ENCODE peak calls at places on chromosome 4, in eight cellular contexts. T, Q, A, E, S, G, Y and W are unnamed samples.

GRCh38 chr4:141193516-141193915 is 27.2 kb upstream of the ZNF330 start:
- DNase-seq in T (no peak), Q (no peak), A (no peak), E (no peak), S (no peak), G (no peak), Y (no peak), W (no peak)

GRCh38 chr4:78250500-78250899 is 193.4 kb downstream of the FRAS1 start:
- DNase-seq in T (no peak), Q (no peak), A (no peak), E (no peak), S (no peak), G (no peak), Y (no peak), W (no peak)

GRCh38 chr4:141021397-141022194 is 111.7 kb downstream of the RNF150 start:
- DNase-seq in T (no peak), Q (no peak), A (no peak), E (no peak), S (no peak), G (no peak), Y (no peak), W (no peak)

GRCh38 chr4:54255881-54256280 is 26.8 kb downstream of the PDGFRA start:
- DNase-seq in T (no peak), Q (peak), A (peak), E (no peak), S (no peak), G (no peak), Y (no peak), W (no peak)

GRCh38 chr4:150976478-150977118 is 38.5 kb downstream of the LRBA start:
- DNase-seq in T (no peak), Q (no peak), A (no peak), E (no peak), S (no peak), G (no peak), Y (no peak), W (no peak)

GRCh38 chr4:19193274-19193962 is 1058.3 kb upstream of the SLIT2 start:
- DNase-seq in T (no peak), Q (no peak), A (no peak), E (no peak), S (no peak), G (no peak), Y (no peak), W (no peak)

GRCh38 chr4:160026720-160027119 is 923.8 kb downstream of the RAPGEF2 start:
- DNase-seq in T (peak), Q (no peak), A (no peak), E (no peak), S (no peak), G (no peak), Y (no peak), W (peak)

GRCh38 chr4:183620421-183620820 is 38.6 kb downstream of the RWDD4 start:
- DNase-seq in T (no peak), Q (no peak), A (no peak), E (no peak), S (no peak), G (no peak), Y (no peak), W (no peak)

GRCh38 chr4:17932041-17932440 is 89.5 kb downstream of the LCORL start:
- DNase-seq in T (no peak), Q (no peak), A (peak), E (no peak), S (no peak), G (no peak), Y (no peak), W (no peak)

GRCh38 chr4:94582517-94582916 is 130.8 kb downstream of the PDLIM5 start:
- DNase-seq in T (no peak), Q (no peak), A (no peak), E (no peak), S (no peak), G (no peak), Y (no peak), W (no peak)

GRCh38 chr4:70356185-70356584 is 4.4 kb upstream of the SMR3A start:
- DNase-seq in T (no peak), Q (no peak), A (no peak), E (no peak), S (no peak), G (no peak), Y (no peak), W (no peak)

GRCh38 chr4:163331629-163332360 is 601 bp downstream of the NPY1R start:
- DNase-seq in T (peak), Q (no peak), A (no peak), E (peak), S (no peak), G (peak), Y (peak), W (no peak)

GRCh38 chr4:4995866-4996265 is 23.4 kb downstream of the CYTL1 start:
- DNase-seq in T (no peak), Q (no peak), A (no peak), E (no peak), S (no peak), G (no peak), Y (no peak), W (no peak)

GRCh38 chr4:143586080-143586479 is 72.6 kb downstream of the SMARCA5 start:
- DNase-seq in T (no peak), Q (no peak), A (peak), E (no peak), S (no peak), G (no peak), Y (no peak), W (peak)

GRCh38 chr4:105061136-105061696 is 85.5 kb upstream of the TET2 start:
- DNase-seq in T (no peak), Q (no peak), A (peak), E (no peak), S (no peak), G (no peak), Y (no peak), W (peak)

GRCh38 chr4:158129649-158130048 is 43.2 kb downstream of the GASK1B start:
- DNase-seq in T (no peak), Q (no peak), A (no peak), E (no peak), S (no peak), G (no peak), Y (no peak), W (no peak)

GRCh38 chr4:5041609-5042234 is 9.6 kb upstream of the STK32B start:
- DNase-seq in T (no peak), Q (no peak), A (no peak), E (no peak), S (no peak), G (no peak), Y (no peak), W (no peak)

GRCh38 chr4:23242962-23243361 is 550.2 kb downstream of the GBA3 start:
- DNase-seq in T (no peak), Q (no peak), A (no peak), E (no peak), S (no peak), G (no peak), Y (no peak), W (no peak)

GRCh38 chr4:54118850-54119589 is 19.1 kb downstream of the GSX2 start:
- DNase-seq in T (no peak), Q (no peak), A (peak), E (no peak), S (no peak), G (no peak), Y (no peak), W (no peak)

GRCh38 chr4:26884486-26884988 is 23.9 kb downstream of the STIM2 start:
- DNase-seq in T (no peak), Q (no peak), A (no peak), E (no peak), S (no peak), G (no peak), Y (no peak), W (no peak)

GRCh38 chr4:165208741-165209388 is 1.5 kb downstream of the KLHL2 start:
- DNase-seq in T (no peak), Q (no peak), A (no peak), E (no peak), S (no peak), G (no peak), Y (no peak), W (no peak)

GRCh38 chr4:165248102-165248501 is 40.7 kb downstream of the KLHL2 start:
- DNase-seq in T (no peak), Q (no peak), A (no peak), E (no peak), S (no peak), G (no peak), Y (no peak), W (no peak)

DNA sequence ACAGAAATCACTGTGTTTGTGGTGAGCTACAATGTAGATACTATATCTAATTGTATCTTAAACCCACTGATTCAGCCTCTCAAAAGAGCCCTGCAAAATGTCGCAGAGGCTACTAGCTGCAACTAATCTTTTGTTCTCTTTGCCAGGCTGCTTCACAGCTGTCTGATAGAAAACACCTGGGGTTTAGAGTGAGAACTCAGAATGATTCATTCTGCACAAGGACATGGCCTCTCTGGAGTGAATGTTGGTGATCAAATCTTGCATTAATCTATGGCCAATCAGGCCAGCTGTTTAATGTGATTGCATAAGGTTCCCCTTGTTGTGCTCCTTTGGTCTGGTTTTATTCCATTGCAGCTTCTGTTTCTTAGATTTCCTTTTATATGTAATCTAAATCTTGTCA is 100.3 kb downstream of the EMCN start:
- DNase-seq in T (no peak), Q (no peak), A (peak), E (no peak), S (no peak), G (no peak), Y (no peak), W (no peak)
- H3K4me3 ChIP-seq in T (no peak), Q (no peak), A (no peak), E (no peak), S (no peak), G (no peak), Y (no peak), W (no peak)

DNA sequence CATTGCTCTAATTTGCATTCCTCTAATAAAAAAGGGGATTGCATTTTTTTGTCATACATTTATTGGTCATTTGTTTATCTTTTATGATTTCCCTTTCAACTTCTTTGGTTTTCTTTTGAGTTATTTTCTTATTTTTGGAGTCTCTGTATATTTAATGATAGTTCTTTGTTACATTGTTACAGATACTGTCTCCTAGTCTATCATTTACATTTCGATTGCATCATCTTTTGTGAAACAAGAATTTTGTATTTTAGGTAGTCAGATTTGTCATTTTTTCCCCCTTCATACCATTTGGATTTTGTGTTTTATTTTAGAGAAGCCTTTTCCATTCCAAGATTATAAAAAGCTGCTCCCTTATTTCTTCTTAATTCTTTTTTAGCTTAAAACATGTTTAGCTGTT is 37.1 kb downstream of the SNX25 start:
- DNase-seq in T (no peak), Q (no peak), A (no peak), E (no peak), S (no peak), G (no peak), Y (no peak), W (no peak)
- TF ChIP-seq CTCF in T (no peak), Q (no peak), A (no peak), E (no peak), S (no peak), G (no peak), Y (no peak), W (no peak)

GRCh38 chr4:113637363-113637762 is 124.2 kb downstream of the CAMK2D start:
- DNase-seq in T (no peak), Q (peak), A (peak), E (no peak), S (no peak), G (no peak), Y (no peak), W (peak)
- H3K4me3 ChIP-seq in T (no peak), Q (no peak), A (no peak), E (no peak), S (no peak), G (no peak), Y (no peak), W (no peak)

GRCh38 chr4:120842046-120842445 is 80.5 kb downstream of the PRDM5 start:
- DNase-seq in T (no peak), Q (peak), A (peak), E (no peak), S (no peak), G (no peak), Y (no peak), W (no peak)
- TF ChIP-seq CTCF in T (no peak), Q (no peak), A (no peak), E (no peak), S (no peak), G (no peak), Y (no peak), W (no peak)

GRCh38 chr4:38489924-38490639 is 173.9 kb upstream of the KLF3 start:
- DNase-seq in T (peak), Q (no peak), A (peak), E (no peak), S (peak), G (peak), Y (no peak), W (no peak)
- H3K4me3 ChIP-seq in T (no peak), Q (no peak), A (no peak), E (no peak), S (no peak), G (no peak), Y (no peak), W (no peak)